ENCODE peak calls at places on chromosomes 5 and 9, in nine cellular contexts. One of them, this sample, is unnamed.

GRCh38 chr5:147371290-147371689 is 136.5 kb downstream of the STK32A start:
- DNase-seq in D341Med: no peak
- DNase-seq in ureter: no peak
- DNase-seq in neural crest cell: no peak
- DNase-seq in sciatic nerve: no peak
- DNase-seq in stimulated activated CD4-positive, alpha-beta T cell treated with anti-CD3 and anti-CD28 coated beads, Interleukin-2, amount 100 ng/mL, for 48 hours: no peak
- DNase-seq in GM12878: no peak
- DNase-seq in A172: no peak
- DNase-seq in brain microvascular endothelial cell: no peak
- DNase-seq in this sample: no peak

GRCh38 chr5:32042571-32042970 is 131.5 kb downstream of the GOLPH3 start:
- DNase-seq in D341Med: no peak
- DNase-seq in ureter: no peak
- DNase-seq in neural crest cell: no peak
- DNase-seq in sciatic nerve: no peak
- DNase-seq in stimulated activated CD4-positive, alpha-beta T cell treated with anti-CD3 and anti-CD28 coated beads, Interleukin-2, amount 100 ng/mL, for 48 hours: no peak
- DNase-seq in GM12878: no peak
- DNase-seq in A172: peak; percentile 29
- DNase-seq in brain microvascular endothelial cell: no peak
- DNase-seq in this sample: no peak

GRCh38 chr9:101477214-101477613 is 41.6 kb upstream of the ALDOB start:
- DNase-seq in D341Med: no peak
- DNase-seq in ureter: no peak
- DNase-seq in neural crest cell: no peak
- DNase-seq in sciatic nerve: no peak
- DNase-seq in stimulated activated CD4-positive, alpha-beta T cell treated with anti-CD3 and anti-CD28 coated beads, Interleukin-2, amount 100 ng/mL, for 48 hours: no peak
- DNase-seq in GM12878: no peak
- DNase-seq in A172: no peak
- DNase-seq in brain microvascular endothelial cell: no peak
- DNase-seq in this sample: no peak

GRCh38 chr5:91332267-91333044 is 50.7 kb downstream of the ARRDC3 start:
- DNase-seq in D341Med: no peak
- DNase-seq in ureter: no peak
- DNase-seq in neural crest cell: no peak
- DNase-seq in sciatic nerve: no peak
- DNase-seq in stimulated activated CD4-positive, alpha-beta T cell treated with anti-CD3 and anti-CD28 coated beads, Interleukin-2, amount 100 ng/mL, for 48 hours: no peak
- DNase-seq in GM12878: no peak
- DNase-seq in A172: peak; percentile 94
- DNase-seq in brain microvascular endothelial cell: peak; percentile 74
- DNase-seq in this sample: no peak

GRCh38 chr5:112706446-112707016 is 31.2 kb upstream of the APC start:
- DNase-seq in D341Med: no peak
- DNase-seq in ureter: no peak
- DNase-seq in neural crest cell: no peak
- DNase-seq in sciatic nerve: no peak
- DNase-seq in stimulated activated CD4-positive, alpha-beta T cell treated with anti-CD3 and anti-CD28 coated beads, Interleukin-2, amount 100 ng/mL, for 48 hours: no peak
- DNase-seq in GM12878: no peak
- DNase-seq in A172: no peak
- DNase-seq in brain microvascular endothelial cell: no peak
- DNase-seq in this sample: no peak

GRCh38 chr5:90473321-90474234 is 993 bp downstream of the MBLAC2 start:
- DNase-seq in D341Med: peak; percentile 47
- DNase-seq in ureter: no peak
- DNase-seq in neural crest cell: peak; percentile 25
- DNase-seq in sciatic nerve: peak; percentile 76
- DNase-seq in stimulated activated CD4-positive, alpha-beta T cell treated with anti-CD3 and anti-CD28 coated beads, Interleukin-2, amount 100 ng/mL, for 48 hours: peak; percentile 31
- DNase-seq in GM12878: no peak
- DNase-seq in A172: peak; percentile 16
- DNase-seq in brain microvascular endothelial cell: peak; percentile 28
- DNase-seq in this sample: no peak

GRCh38 chr9:75814667-75815066 is 75.8 kb upstream of the PCSK5 start:
- DNase-seq in D341Med: no peak
- DNase-seq in ureter: no peak
- DNase-seq in neural crest cell: no peak
- DNase-seq in sciatic nerve: no peak
- DNase-seq in stimulated activated CD4-positive, alpha-beta T cell treated with anti-CD3 and anti-CD28 coated beads, Interleukin-2, amount 100 ng/mL, for 48 hours: no peak
- DNase-seq in GM12878: no peak
- DNase-seq in A172: no peak
- DNase-seq in brain microvascular endothelial cell: peak; percentile 37
- DNase-seq in this sample: no peak

GRCh38 chr5:176812269-176813259 is 2.2 kb downstream of the UNC5A start:
- DNase-seq in D341Med: peak; percentile 62
- DNase-seq in ureter: no peak
- DNase-seq in neural crest cell: peak; percentile 73
- DNase-seq in sciatic nerve: no peak
- DNase-seq in stimulated activated CD4-positive, alpha-beta T cell treated with anti-CD3 and anti-CD28 coated beads, Interleukin-2, amount 100 ng/mL, for 48 hours: no peak
- DNase-seq in GM12878: no peak
- DNase-seq in A172: no peak
- DNase-seq in brain microvascular endothelial cell: peak; percentile 11
- DNase-seq in this sample: no peak

GRCh38 chr5:1298723-1299510 is 4.0 kb upstream of the TERT start:
- DNase-seq in D341Med: no peak
- DNase-seq in ureter: no peak
- DNase-seq in neural crest cell: no peak
- DNase-seq in sciatic nerve: no peak
- DNase-seq in stimulated activated CD4-positive, alpha-beta T cell treated with anti-CD3 and anti-CD28 coated beads, Interleukin-2, amount 100 ng/mL, for 48 hours: no peak
- DNase-seq in GM12878: no peak
- DNase-seq in A172: no peak
- DNase-seq in brain microvascular endothelial cell: no peak
- DNase-seq in this sample: no peak

GRCh38 chr5:77210091-77211012 is at the start of gene PDE8B:
- DNase-seq in D341Med: peak; percentile 72
- DNase-seq in ureter: no peak
- DNase-seq in neural crest cell: no peak
- DNase-seq in sciatic nerve: no peak
- DNase-seq in stimulated activated CD4-positive, alpha-beta T cell treated with anti-CD3 and anti-CD28 coated beads, Interleukin-2, amount 100 ng/mL, for 48 hours: no peak
- DNase-seq in GM12878: no peak
- DNase-seq in A172: no peak
- DNase-seq in brain microvascular endothelial cell: no peak
- DNase-seq in this sample: no peak

GRCh38 chr9:84990416-84990815 is 320.9 kb downstream of the NTRK2 start:
- DNase-seq in D341Med: no peak
- DNase-seq in ureter: no peak
- DNase-seq in neural crest cell: no peak
- DNase-seq in sciatic nerve: no peak
- DNase-seq in stimulated activated CD4-positive, alpha-beta T cell treated with anti-CD3 and anti-CD28 coated beads, Interleukin-2, amount 100 ng/mL, for 48 hours: no peak
- DNase-seq in GM12878: no peak
- DNase-seq in A172: no peak
- DNase-seq in brain microvascular endothelial cell: no peak
- DNase-seq in this sample: no peak

GRCh38 chr5:177478711-177479646 is 5.5 kb upstream of the DBN1 start:
- DNase-seq in D341Med: no peak
- DNase-seq in ureter: peak; percentile 90
- DNase-seq in neural crest cell: no peak
- DNase-seq in sciatic nerve: peak; percentile 83
- DNase-seq in stimulated activated CD4-positive, alpha-beta T cell treated with anti-CD3 and anti-CD28 coated beads, Interleukin-2, amount 100 ng/mL, for 48 hours: no peak
- DNase-seq in GM12878: no peak
- DNase-seq in A172: no peak
- DNase-seq in brain microvascular endothelial cell: peak; percentile 15
- DNase-seq in this sample: no peak

This sample was measured in GM18507.